ENCODE peak calls at places on chromosomes 12 and 14, in four cellular contexts. E, T, J and H are unnamed samples.

GRCh38 chr12:123390415-123391093 is 6.6 kb downstream of the KMT5A start:
- ATAC-seq in J (no peak), T (no peak), E (no peak), H (no peak)

GRCh38 chr14:49579841-49580240 is 6.3 kb downstream of the RPS29 start:
- ATAC-seq in E (peak; percentile 50), J (peak; percentile 48), T (no peak), H (no peak)

GRCh38 chr12:11954181-11954580 is 116.6 kb upstream of the BCL2L14 start:
- ATAC-seq in J (no peak), T (no peak), E (no peak), H (no peak)

GRCh38 chr14:65349100-65349499 is 63.4 kb upstream of the FUT8 start:
- ATAC-seq in T (no peak), J (no peak), E (no peak), H (no peak)

GRCh38 chr14:35146711-35147149 is 24.4 kb downstream of the PRORP start:
- ATAC-seq in T (no peak), E (peak; percentile 84), J (no peak), H (no peak)

GRCh38 chr12:106227641-106228319 is 20.0 kb downstream of the CKAP4 start:
- ATAC-seq in J (no peak), E (peak; percentile 49), T (no peak), H (peak; percentile 42)

GRCh38 chr14:54549862-54550261 is 17.1 kb upstream of the SAMD4A start:
- ATAC-seq in E (peak; percentile 30), T (no peak), J (no peak), H (no peak)

GRCh38 chr14:54976316-54976715 is 50.6 kb downstream of the WDHD1 start:
- ATAC-seq in T (no peak), E (no peak), J (no peak), H (no peak)

GRCh38 chr14:100294213-100294962 is 11.9 kb downstream of the SLC25A29 start:
- ATAC-seq in E (no peak), T (peak; percentile 22), J (no peak), H (peak; percentile 24)

GRCh38 chr14:49623941-49624806 is 3.6 kb downstream of the MGAT2 start:
- ATAC-seq in J (no peak), T (no peak), E (no peak), H (no peak)

GRCh38 chr12:119669744-119670472 is 2.0 kb downstream of the PRKAB1 start:
- ATAC-seq in J (no peak), E (peak; percentile 23), T (no peak), H (no peak)

GRCh38 chr12:48316491-48316890 is 34.2 kb downstream of the ZNF641 start:
- ATAC-seq in T (no peak), E (no peak), J (no peak), H (no peak)

GRCh38 chr12:52247622-52248540 is 14.8 kb downstream of the KRT7 start:
- ATAC-seq in T (no peak), J (peak; percentile 1), E (peak; percentile 32), H (no peak)

GRCh38 chr12:90355701-90356345 is 599.2 kb downstream of the CCER1 start:
- ATAC-seq in J (no peak), T (no peak), E (no peak), H (no peak)

GRCh38 chr12:68890701-68891113 is 42.3 kb downstream of the CPM start:
- ATAC-seq in E (no peak), T (peak; percentile 75), J (no peak), H (peak; percentile 25)

GRCh38 chr12:55885113-55885512 is 42.4 kb upstream of the MMP19 start:
- ATAC-seq in J (no peak), E (no peak), T (no peak), H (no peak)

DNA sequence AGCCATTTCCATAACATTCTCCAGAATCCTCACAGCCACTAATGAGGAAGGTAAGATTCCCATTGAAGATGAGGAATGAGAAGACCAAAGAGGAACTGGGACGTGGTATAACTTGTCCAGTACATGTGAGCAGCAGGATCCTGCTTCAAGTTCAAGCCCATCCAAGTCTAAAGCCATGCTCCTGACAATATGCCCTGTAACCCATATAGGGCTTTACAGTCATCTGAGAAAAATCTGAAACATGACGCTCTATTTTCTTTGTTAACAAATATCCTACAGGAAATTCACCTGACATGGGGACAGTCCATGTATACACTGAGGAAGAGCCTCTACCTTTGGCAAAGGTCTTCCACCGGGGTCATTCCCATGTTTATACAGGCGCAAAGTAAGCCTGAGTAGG is 3.1 kb upstream of the ACTR6 start:
- ATAC-seq in E (no peak), J (no peak), T (no peak), H (no peak)
- H3K27ac ChIP-seq in E (no peak overlapping the region), J (no peak overlapping the region), T (no peak overlapping the region), H (no peak overlapping the region)

GRCh38 chr12:41011939-41012338 is 176.2 kb upstream of the PDZRN4 start:
- ATAC-seq in E (peak; percentile 64), J (no peak), T (no peak), H (no peak)
- H3K9me3 ChIP-seq in E (peaks cover 57% of the 10 kb centered on the region), J (peaks cover 52% of the 10 kb centered on the region), T (no peaks in the 10 kb centered on the region), H (no peaks in the 10 kb centered on the region)

GRCh38 chr14:68145539-68145938 is 326.0 kb downstream of the RAD51B start:
- ATAC-seq in T (no peak), E (no peak), J (no peak), H (no peak)
- H3K27ac ChIP-seq in T (peak overlapping the region; percentile 81), E (no peak overlapping the region), J (peak overlapping the region; percentile 88), H (peak overlapping the region; percentile 84)

GRCh38 chr12:132950844-132951535 is 5.1 kb downstream of the ZNF605 start:
- ATAC-seq in T (no peak), E (no peak), J (no peak), H (no peak)
- H3K9me3 ChIP-seq in T (peaks cover 67% of the 10 kb centered on the region), E (peaks cover 80% of the 10 kb centered on the region), J (peaks cover 85% of the 10 kb centered on the region), H (no peaks in the 10 kb centered on the region)

DNA sequence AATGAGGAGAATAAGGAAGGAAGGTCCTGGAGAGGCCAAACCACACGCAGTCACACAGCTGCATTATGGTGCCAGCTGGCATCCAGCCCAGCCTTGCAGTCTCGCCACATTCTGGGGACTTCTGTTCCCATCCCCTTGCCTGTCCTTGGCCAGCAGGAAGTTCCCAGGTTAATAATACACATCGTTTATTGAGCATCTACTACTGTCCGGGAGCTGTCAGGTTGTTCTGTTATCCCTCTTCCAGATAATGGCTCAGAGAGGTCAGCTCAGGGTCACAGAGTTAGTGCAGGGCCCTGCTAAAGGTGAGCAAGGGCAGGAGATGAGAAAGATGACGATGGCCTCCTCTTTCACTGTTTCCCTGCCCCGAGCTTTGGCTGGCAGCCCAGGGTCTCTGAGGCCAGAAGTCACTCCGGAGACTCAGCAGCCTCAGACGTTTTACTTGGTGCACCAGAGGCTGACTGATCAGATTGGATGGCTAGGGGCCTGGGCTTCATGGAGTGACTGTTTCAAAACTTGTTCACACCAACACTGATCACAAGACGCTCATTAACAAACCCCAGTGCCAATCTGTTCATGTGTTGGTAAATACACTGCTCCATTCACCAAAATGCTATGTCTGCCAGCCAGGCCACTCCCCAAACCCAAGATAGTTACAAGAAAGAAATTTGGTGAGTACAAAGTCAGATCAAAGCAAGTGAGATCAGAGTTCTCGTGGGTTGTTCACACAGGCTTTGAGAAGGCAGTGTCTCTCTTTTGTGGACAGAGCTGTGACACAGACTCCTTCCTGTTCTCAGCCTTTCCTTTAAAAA is 79.2 kb downstream of the B4GALNT3 start:
- ATAC-seq in E (no peak), J (no peak), T (peak; percentile 65), H (peak; percentile 45)
- H3K27ac ChIP-seq in E (no peak overlapping the region), J (peak overlapping the region; percentile 19), T (peak overlapping the region; percentile 29), H (no peak overlapping the region)

GRCh38 chr14:99234982-99235491 is 37.0 kb downstream of the BCL11B start:
- ATAC-seq in J (no peak), E (no peak), T (no peak), H (no peak)

GRCh38 chr14:99235578-99235977 is 36.4 kb downstream of the BCL11B start:
- ATAC-seq in E (no peak), J (no peak), T (no peak), H (no peak)

GRCh38 chr14:99236386-99237133 is 35.4 kb downstream of the BCL11B start:
- ATAC-seq in E (no peak), T (no peak), J (no peak), H (no peak)

GRCh38 chr14:99238234-99238633 is 33.8 kb downstream of the BCL11B start:
- ATAC-seq in J (no peak), E (no peak), T (no peak), H (no peak)

DNA sequence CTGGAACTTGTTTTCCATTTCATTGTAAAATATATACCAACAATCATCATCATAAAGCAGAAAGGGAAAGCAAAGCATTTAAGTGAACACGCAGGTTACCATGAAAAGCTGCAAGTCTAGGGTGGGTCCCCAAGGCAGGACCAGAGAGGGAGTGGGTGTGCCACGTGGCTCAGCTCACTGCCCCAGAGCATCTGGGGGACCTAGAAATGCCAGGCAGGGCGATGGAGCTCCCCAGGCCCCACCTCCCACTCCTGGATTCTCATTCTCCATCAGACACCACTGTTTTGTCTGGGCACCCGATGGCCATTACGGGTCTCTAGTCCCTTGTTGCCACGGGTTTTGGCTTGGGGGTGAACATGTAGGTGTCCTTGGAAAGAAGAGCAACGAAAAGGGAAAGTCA is 34.7 kb downstream of the BCL11B start:
- ATAC-seq in J (no peak), E (no peak), T (no peak), H (no peak)
- H3K9me3 ChIP-seq in J (peaks cover 33% of the 10 kb centered on the region), E (no peaks in the 10 kb centered on the region), T (peaks cover 7% of the 10 kb centered on the region), H (no peaks in the 10 kb centered on the region)

GRCh38 chr14:23005861-23006534 is 3.9 kb downstream of the C14orf93 start:
- ATAC-seq in E (no peak), T (no peak), J (no peak), H (no peak)
- H3K27ac ChIP-seq in E (peak overlapping the region; percentile 86), T (peak overlapping the region; percentile 97), J (peak overlapping the region; percentile 93), H (peak overlapping the region; percentile 68)

GRCh38 chr12:56885316-56885715 is 48.9 kb downstream of the SDR9C7 start:
- ATAC-seq in T (no peak), J (no peak), E (no peak), H (no peak)
- H3K9me3 ChIP-seq in T (peaks cover 6% of the 10 kb centered on the region), J (peaks cover 15% of the 10 kb centered on the region), E (peaks cover 26% of the 10 kb centered on the region), H (no peaks in the 10 kb centered on the region)

GRCh38 chr12:97299867-97300266 is 162.7 kb upstream of the RMST start:
- ATAC-seq in T (no peak), J (no peak), E (peak; percentile 78), H (no peak)
- H3K27ac ChIP-seq in T (no peak overlapping the region), J (no peak overlapping the region), E (no peak overlapping the region), H (no peak overlapping the region)

GRCh38 chr14:29650554-29651269 is 276.9 kb downstream of the PRKD1 start:
- ATAC-seq in E (no peak), T (no peak), J (no peak), H (no peak)
- H3K9me3 ChIP-seq in E (peaks cover 93% of the 10 kb centered on the region), T (peaks cover 35% of the 10 kb centered on the region), J (no peaks in the 10 kb centered on the region), H (peaks cover 17% of the 10 kb centered on the region)